ENCODE peak calls at places on chromosomes 5 and 9, in ten cellular contexts. One of them, this sample, is unnamed.

GRCh38 chr9:136283291-136284235 is 20.3 kb downstream of the CCDC187 start:
- DNase-seq in transverse colon: peak
- DNase-seq in Peyer's patch: peak
- DNase-seq in body of pancreas: peak
- DNase-seq in ovary: peak
- DNase-seq in A549: peak
- DNase-seq in tibial nerve: peak
- DNase-seq in IMR-90: peak
- DNase-seq in endothelial cell of umbilical vein: peak
- DNase-seq in uterus: peak
- DNase-seq in this sample: peak

GRCh38 chr9:81032030-81032572 is 657.2 kb downstream of the TLE1 start:
- DNase-seq in transverse colon: no peak
- DNase-seq in endothelial cell of umbilical vein: no peak
- DNase-seq in tibial nerve: no peak
- DNase-seq in Peyer's patch: no peak
- DNase-seq in IMR-90: peak
- DNase-seq in body of pancreas: peak
- DNase-seq in uterus: peak
- DNase-seq in ovary: no peak
- DNase-seq in A549: peak
- DNase-seq in this sample: no peak

GRCh38 chr5:124742983-124743533 is 3.4 kb downstream of the ZNF608 start:
- DNase-seq in endothelial cell of umbilical vein: peak
- DNase-seq in IMR-90: peak
- DNase-seq in Peyer's patch: peak
- DNase-seq in uterus: peak
- DNase-seq in A549: no peak
- DNase-seq in tibial nerve: no peak
- DNase-seq in transverse colon: peak
- DNase-seq in body of pancreas: peak
- DNase-seq in ovary: peak
- DNase-seq in this sample: peak

GRCh38 chr5:54083851-54084250 is 226.5 kb downstream of the ARL15 start:
- DNase-seq in A549: no peak
- DNase-seq in ovary: no peak
- DNase-seq in IMR-90: peak
- DNase-seq in tibial nerve: no peak
- DNase-seq in transverse colon: no peak
- DNase-seq in Peyer's patch: no peak
- DNase-seq in body of pancreas: no peak
- DNase-seq in uterus: no peak
- DNase-seq in endothelial cell of umbilical vein: no peak
- DNase-seq in this sample: no peak

GRCh38 chr5:35230043-35230611 is at the start of gene PRLR:
- DNase-seq in endothelial cell of umbilical vein: no peak
- DNase-seq in ovary: peak
- DNase-seq in body of pancreas: peak
- DNase-seq in tibial nerve: no peak
- DNase-seq in transverse colon: peak
- DNase-seq in A549: no peak
- DNase-seq in uterus: peak
- DNase-seq in Peyer's patch: peak
- DNase-seq in IMR-90: peak
- DNase-seq in this sample: peak

GRCh38 chr5:165029471-165029870 is 1524.1 kb downstream of the MAT2B start:
- DNase-seq in transverse colon: peak
- DNase-seq in Peyer's patch: no peak
- DNase-seq in A549: no peak
- DNase-seq in uterus: no peak
- DNase-seq in ovary: no peak
- DNase-seq in endothelial cell of umbilical vein: no peak
- DNase-seq in body of pancreas: no peak
- DNase-seq in tibial nerve: no peak
- DNase-seq in IMR-90: peak
- DNase-seq in this sample: peak

GRCh38 chr9:91419222-91420191 is 4.1 kb downstream of the NFIL3 start:
- DNase-seq in ovary: no peak
- DNase-seq in transverse colon: peak
- DNase-seq in tibial nerve: no peak
- DNase-seq in A549: peak
- DNase-seq in endothelial cell of umbilical vein: peak
- DNase-seq in body of pancreas: peak
- DNase-seq in Peyer's patch: peak
- DNase-seq in IMR-90: peak
- DNase-seq in uterus: peak
- DNase-seq in this sample: peak

GRCh38 chr5:93576994-93577575 is 3.9 kb downstream of the NR2F1-AS1 start:
- DNase-seq in tibial nerve: no peak
- DNase-seq in endothelial cell of umbilical vein: no peak
- DNase-seq in A549: no peak
- DNase-seq in ovary: no peak
- DNase-seq in body of pancreas: no peak
- DNase-seq in IMR-90: no peak
- DNase-seq in Peyer's patch: no peak
- DNase-seq in transverse colon: no peak
- DNase-seq in uterus: no peak
- DNase-seq in this sample: no peak

GRCh38 chr9:109520475-109521132 is 22.5 kb upstream of the PTPN3 start:
- DNase-seq in IMR-90: peak
- DNase-seq in A549: peak
- DNase-seq in body of pancreas: peak
- DNase-seq in uterus: peak
- DNase-seq in ovary: peak
- DNase-seq in Peyer's patch: peak
- DNase-seq in transverse colon: peak
- DNase-seq in tibial nerve: peak
- DNase-seq in endothelial cell of umbilical vein: peak
- DNase-seq in this sample: peak

GRCh38 chr5:180598316-180598701 is 7.0 kb upstream of the SCGB3A1 start:
- DNase-seq in tibial nerve: no peak
- DNase-seq in endothelial cell of umbilical vein: no peak
- DNase-seq in IMR-90: no peak
- DNase-seq in transverse colon: no peak
- DNase-seq in ovary: no peak
- DNase-seq in Peyer's patch: peak
- DNase-seq in body of pancreas: peak
- DNase-seq in uterus: no peak
- DNase-seq in A549: no peak
- DNase-seq in this sample: no peak

GRCh38 chr5:133968057-133968993 is at the start of gene C5orf15:
- DNase-seq in tibial nerve: peak
- DNase-seq in transverse colon: peak
- DNase-seq in ovary: peak
- DNase-seq in Peyer's patch: peak
- DNase-seq in endothelial cell of umbilical vein: peak
- DNase-seq in uterus: peak
- DNase-seq in A549: peak
- DNase-seq in IMR-90: peak
- DNase-seq in body of pancreas: peak
- DNase-seq in this sample: peak

GRCh38 chr5:133970325-133970671 is 1.9 kb upstream of the C5orf15 start:
- DNase-seq in A549: no peak
- DNase-seq in IMR-90: no peak
- DNase-seq in tibial nerve: no peak
- DNase-seq in Peyer's patch: no peak
- DNase-seq in endothelial cell of umbilical vein: no peak
- DNase-seq in uterus: no peak
- DNase-seq in body of pancreas: no peak
- DNase-seq in transverse colon: no peak
- DNase-seq in ovary: no peak
- DNase-seq in this sample: no peak

GRCh38 chr5:133967715-133968056 is 739 bp downstream of the C5orf15 start:
- DNase-seq in A549: no peak
- DNase-seq in uterus: no peak
- DNase-seq in Peyer's patch: no peak
- DNase-seq in IMR-90: peak
- DNase-seq in body of pancreas: no peak
- DNase-seq in endothelial cell of umbilical vein: peak
- DNase-seq in tibial nerve: no peak
- DNase-seq in transverse colon: peak
- DNase-seq in ovary: no peak
- DNase-seq in this sample: peak

GRCh38 chr5:133967124-133967523 is 1.3 kb downstream of the C5orf15 start:
- DNase-seq in transverse colon: no peak
- DNase-seq in tibial nerve: no peak
- DNase-seq in body of pancreas: no peak
- DNase-seq in endothelial cell of umbilical vein: no peak
- DNase-seq in A549: no peak
- DNase-seq in ovary: no peak
- DNase-seq in Peyer's patch: no peak
- DNase-seq in uterus: no peak
- DNase-seq in IMR-90: no peak
- DNase-seq in this sample: no peak

DNA sequence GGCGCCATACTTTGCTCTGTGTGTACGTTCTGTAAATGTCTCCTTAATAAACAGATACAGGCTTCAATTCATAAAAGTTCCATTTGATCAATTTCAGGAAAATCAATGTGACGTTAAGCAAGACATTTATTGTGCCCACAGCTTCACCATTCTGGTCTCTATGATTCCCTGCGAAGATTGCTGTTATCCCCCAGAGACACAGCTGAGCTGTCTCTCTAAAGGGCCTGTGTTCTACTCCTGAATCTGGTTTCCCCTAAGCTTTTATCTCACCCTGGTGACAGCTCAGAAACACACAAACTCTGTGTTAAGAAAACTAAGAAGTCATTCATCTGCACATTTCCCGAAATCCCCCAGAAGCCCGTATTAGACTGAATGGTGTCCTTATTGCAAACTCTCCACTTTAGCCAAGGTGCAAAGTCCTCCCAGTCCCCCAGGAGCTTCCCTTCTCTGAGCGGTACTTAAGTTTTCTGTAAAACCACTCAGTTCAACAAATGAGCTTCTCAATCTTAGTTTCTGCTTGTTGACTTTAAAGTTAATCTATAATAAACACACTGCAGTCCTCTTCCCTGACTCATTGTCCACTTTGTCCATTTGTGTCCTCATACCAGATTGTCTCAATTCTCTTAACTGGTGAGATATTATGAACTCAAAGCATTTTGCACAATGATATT is 1.4 kb upstream of the C5orf15 start:
- DNase-seq in body of pancreas: no peak
- DNase-seq in endothelial cell of umbilical vein: no peak
- DNase-seq in A549: peak
- DNase-seq in transverse colon: no peak
- DNase-seq in uterus: no peak
- DNase-seq in tibial nerve: no peak
- DNase-seq in IMR-90: peak
- DNase-seq in Peyer's patch: no peak
- DNase-seq in ovary: no peak
- DNase-seq in this sample: no peak
- H3K27ac ChIP-seq in body of pancreas: peak
- H3K27ac ChIP-seq in endothelial cell of umbilical vein: no peak
- H3K27ac ChIP-seq in A549: peak
- H3K27ac ChIP-seq in transverse colon: peak
- H3K27ac ChIP-seq in uterus: no peak
- H3K27ac ChIP-seq in tibial nerve: no peak
- H3K27ac ChIP-seq in IMR-90: peak
- H3K27ac ChIP-seq in Peyer's patch: no peak
- H3K27ac ChIP-seq in ovary: no peak
- H3K27ac ChIP-seq in this sample: no peak

DNA sequence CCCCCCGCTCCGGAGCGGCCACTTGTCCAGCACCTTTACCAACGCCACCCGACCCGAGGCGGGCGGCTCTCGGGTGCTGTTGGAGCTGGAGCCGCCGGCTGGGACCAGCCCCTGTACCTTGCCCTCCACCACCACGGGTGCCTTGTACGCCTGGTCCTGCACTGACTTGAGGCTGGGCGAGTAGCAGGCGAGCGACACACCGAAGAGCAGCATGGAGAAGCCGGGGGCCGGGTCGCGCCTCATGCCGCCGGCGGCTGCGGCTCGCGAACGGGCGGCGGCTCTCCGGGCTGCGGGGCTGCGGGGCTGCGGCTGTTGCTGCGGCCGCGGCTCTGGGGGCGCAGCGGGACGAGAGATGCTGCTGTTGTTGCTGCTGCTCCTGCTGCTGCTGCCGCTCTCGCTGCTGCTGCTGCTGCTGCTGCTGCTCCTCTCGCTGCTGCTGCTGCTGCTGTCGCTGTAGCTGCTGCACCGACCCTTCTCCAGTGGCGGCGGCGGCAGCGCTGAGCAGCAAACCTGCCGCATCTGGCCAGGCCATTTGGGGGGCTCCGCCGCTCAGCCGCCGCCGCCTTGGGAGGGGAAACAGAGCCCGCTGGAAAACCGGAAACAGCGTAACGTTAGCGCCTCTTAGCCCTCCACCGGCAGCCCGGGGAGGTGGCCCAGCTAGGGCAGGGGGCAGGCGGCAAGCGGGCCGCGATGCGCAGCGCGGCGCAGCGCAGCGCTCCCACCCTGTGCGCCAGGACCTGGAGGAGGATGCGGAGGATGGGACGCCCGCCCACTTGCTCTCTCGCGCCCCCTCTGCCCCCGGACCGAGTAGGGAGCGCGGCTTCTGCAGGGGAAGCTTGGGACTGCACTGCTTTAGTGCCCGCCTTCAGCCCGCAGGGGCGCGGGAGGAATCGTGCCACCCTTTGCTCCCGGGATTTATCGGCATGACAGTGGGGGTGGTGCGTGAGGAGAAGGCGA is at the start of gene NRG2:
- DNase-seq in Peyer's patch: peak
- DNase-seq in endothelial cell of umbilical vein: peak
- DNase-seq in tibial nerve: peak
- DNase-seq in IMR-90: peak
- DNase-seq in A549: peak
- DNase-seq in ovary: peak
- DNase-seq in transverse colon: peak
- DNase-seq in uterus: peak
- DNase-seq in body of pancreas: peak
- DNase-seq in this sample: peak
- TF ChIP-seq POLR2A in Peyer's patch: no peak
- TF ChIP-seq POLR2A in endothelial cell of umbilical vein: no peak
- TF ChIP-seq POLR2A in tibial nerve: no peak
- TF ChIP-seq POLR2A in IMR-90: no peak
- TF ChIP-seq POLR2A in A549: peak
- TF ChIP-seq POLR2A in ovary: no peak
- TF ChIP-seq POLR2A in transverse colon: no peak
- TF ChIP-seq POLR2A in uterus: no peak
- TF ChIP-seq POLR2A in body of pancreas: peak
- TF ChIP-seq POLR2A in this sample: no peak

DNA sequence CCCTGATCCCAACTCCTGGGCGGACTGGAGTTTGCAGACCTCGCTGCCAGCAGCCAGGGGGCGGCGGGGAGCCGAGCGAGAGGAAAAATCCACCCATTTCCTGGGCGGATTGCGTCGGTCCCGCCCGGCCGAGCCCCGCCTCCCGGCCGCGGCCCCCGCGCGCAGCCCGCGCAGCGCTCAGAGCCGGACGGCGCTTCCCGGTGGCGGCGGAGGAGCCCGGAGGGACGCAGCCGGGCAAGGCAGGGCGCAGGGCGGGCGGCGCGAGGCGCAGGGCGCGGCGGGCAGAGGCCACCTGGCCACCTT is at the start of gene OLFM1:
- DNase-seq in body of pancreas: peak
- DNase-seq in A549: peak
- DNase-seq in uterus: peak
- DNase-seq in transverse colon: peak
- DNase-seq in endothelial cell of umbilical vein: peak
- DNase-seq in ovary: peak
- DNase-seq in Peyer's patch: peak
- DNase-seq in tibial nerve: peak
- DNase-seq in IMR-90: peak
- DNase-seq in this sample: peak
- TF ChIP-seq CTCF in body of pancreas: peak
- TF ChIP-seq CTCF in A549: peak
- TF ChIP-seq CTCF in uterus: peak
- TF ChIP-seq CTCF in transverse colon: peak
- TF ChIP-seq CTCF in endothelial cell of umbilical vein: peak
- TF ChIP-seq CTCF in ovary: peak
- TF ChIP-seq CTCF in Peyer's patch: peak
- TF ChIP-seq CTCF in tibial nerve: peak
- TF ChIP-seq CTCF in IMR-90: peak
- TF ChIP-seq CTCF in this sample: peak

GRCh38 chr5:105131045-105131444 is 1568.5 kb upstream of the NUDT12 start:
- DNase-seq in uterus: no peak
- DNase-seq in transverse colon: no peak
- DNase-seq in body of pancreas: no peak
- DNase-seq in IMR-90: no peak
- DNase-seq in tibial nerve: no peak
- DNase-seq in ovary: no peak
- DNase-seq in A549: no peak
- DNase-seq in Peyer's patch: no peak
- DNase-seq in endothelial cell of umbilical vein: no peak
- DNase-seq in this sample: no peak
- H3K27ac ChIP-seq in uterus: no peak
- H3K27ac ChIP-seq in transverse colon: no peak
- H3K27ac ChIP-seq in body of pancreas: no peak
- H3K27ac ChIP-seq in IMR-90: no peak
- H3K27ac ChIP-seq in tibial nerve: no peak
- H3K27ac ChIP-seq in ovary: no peak
- H3K27ac ChIP-seq in A549: no peak
- H3K27ac ChIP-seq in Peyer's patch: no peak
- H3K27ac ChIP-seq in endothelial cell of umbilical vein: no peak
- H3K27ac ChIP-seq in this sample: no peak

This sample was measured in thyroid gland.